ENCODE peak calls at places on chromosomes 12 and 14, in four cellular contexts. I, M, J and X are unnamed samples.

GRCh38 chr12:94163850-94164249 is 15.5 kb downstream of the PLXNC1 start:
- DNase-seq in I (no peak), M (no peak), J (no peak), X (no peak)

GRCh38 chr14:55448146-55448614 is 7.8 kb upstream of the TBPL2 start:
- DNase-seq in I (no peak), M (no peak), J (no peak), X (no peak)

GRCh38 chr14:106518054-106518943 is 991.9 kb downstream of the TMEM121 start:
- DNase-seq in I (no peak), M (no peak), J (no peak), X (no peak)

GRCh38 chr14:92511472-92512247 is 1.9 kb upstream of the RIN3 start:
- DNase-seq in I (no peak), M (no peak), J (no peak), X (no peak)

GRCh38 chr12:20443216-20443615 is 74.9 kb downstream of the PDE3A start:
- DNase-seq in I (no peak), M (no peak), J (no peak), X (no peak)

GRCh38 chr12:45216297-45216982 is 545 bp downstream of the ANO6 start:
- DNase-seq in I (peak), M (no peak), J (peak), X (peak)

GRCh38 chr14:70955543-70956480 is 48.6 kb downstream of the PCNX1 start:
- DNase-seq in I (peak), M (no peak), J (no peak), X (no peak)

GRCh38 chr12:14930299-14930698 is 8.0 kb downstream of the ERP27 start:
- DNase-seq in I (no peak), M (no peak), J (no peak), X (no peak)

GRCh38 chr12:25714219-25714984 is 161.3 kb upstream of the LMNTD1 start:
- DNase-seq in I (no peak), M (no peak), J (no peak), X (no peak)

GRCh38 chr12:52496054-52496453 is 3.0 kb upstream of the KRT6A start:
- DNase-seq in I (no peak), M (no peak), J (no peak), X (no peak)

GRCh38 chr12:27161458-27162228 is 79.3 kb upstream of the C12orf71 start:
- DNase-seq in I (no peak), M (peak), J (no peak), X (no peak)

GRCh38 chr12:54394986-54395385 is 10.5 kb upstream of the ZNF385A start:
- DNase-seq in I (no peak), M (no peak), J (no peak), X (no peak)

GRCh38 chr12:32036477-32037263 is 70.0 kb upstream of the BICD1 start:
- DNase-seq in I (no peak), M (no peak), J (no peak), X (no peak)

GRCh38 chr12:12561305-12562015 is 1.2 kb downstream of the DUSP16 start:
- DNase-seq in I (peak), M (no peak), J (peak), X (no peak)

GRCh38 chr12:106187155-106187789 is 48.5 kb upstream of the NUAK1 start:
- DNase-seq in I (no peak), M (no peak), J (no peak), X (no peak)

GRCh38 chr12:25755681-25756260 is 202.7 kb upstream of the LMNTD1 start:
- DNase-seq in I (no peak), M (no peak), J (no peak), X (no peak)

GRCh38 chr14:22131749-22132476 is 457.1 kb downstream of the DAD1 start:
- DNase-seq in I (peak), M (no peak), J (peak), X (peak)

GRCh38 chr12:105233045-105233905 is 2.7 kb downstream of the APPL2 start:
- DNase-seq in I (no peak), M (no peak), J (no peak), X (no peak)

GRCh38 chr14:72350215-72350614 is 418.0 kb downstream of the RGS6 start:
- DNase-seq in I (no peak), M (no peak), J (no peak), X (no peak)
- TF ChIP-seq SUZ12 in I (no peak), M (no peak), J (no peak), X (no peak)

GRCh38 chr12:128761305-128761880 is 62.4 kb downstream of the SLC15A4 start:
- DNase-seq in I (no peak), M (no peak), J (no peak), X (no peak)
- TF ChIP-seq YY1 in I (no peak), M (no peak), J (no peak), X (no peak)

GRCh38 chr12:55940065-55940732 is 9.2 kb downstream of the DGKA start:
- DNase-seq in I (peak), M (peak), J (peak), X (peak)
- TF ChIP-seq SUZ12 in I (no peak), M (no peak), J (no peak), X (no peak)

GRCh38 chr14:21070610-21071224 is 613 bp downstream of the ARHGEF40 start:
- DNase-seq in I (peak), M (no peak), J (peak), X (no peak)
- TF ChIP-seq YY1 in I (peak), M (no peak), J (peak), X (no peak)

DNA sequence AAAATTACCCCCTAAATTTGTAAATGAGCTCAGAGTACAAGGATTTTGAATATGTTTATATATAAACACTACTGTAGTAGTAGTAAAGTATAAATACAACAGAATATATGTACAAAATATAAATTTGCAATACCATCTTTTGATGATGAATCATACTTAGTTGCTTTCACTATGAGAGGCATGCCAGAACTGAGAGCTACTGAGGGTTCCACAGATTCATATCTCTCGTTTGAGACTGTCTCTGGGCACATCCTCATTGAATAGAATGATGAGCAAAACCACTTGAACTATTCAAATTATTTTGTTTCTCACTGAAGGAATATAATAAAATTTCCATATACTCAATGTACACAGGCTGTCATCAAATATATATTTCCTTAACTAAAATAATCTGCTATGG is 417.6 kb downstream of the NAV3 start:
- DNase-seq in I (no peak), M (no peak), J (no peak), X (no peak)
- TF ChIP-seq SUZ12 in I (no peak), M (no peak), J (no peak), X (no peak)